ENCODE peak calls at places on chromosomes 5 and 9, in ten cellular contexts. One of them, this sample, is unnamed.

GRCh38 chr5:73796164-73797141 is 170.5 kb downstream of the ARHGEF28 start:
- DNase-seq in activated CD4-positive, CD25-positive, alpha-beta regulatory T cell: no peak
- DNase-seq in RWPE1: peak; percentile 78
- DNase-seq in CD4-positive, alpha-beta T cell: no peak
- DNase-seq in cardiac muscle cell: peak; percentile 35
- DNase-seq in activated CD4-positive, alpha-beta T cell treated with anti-CD3 and anti-CD28 coated beads, Interleukin-2, amount 50 U/mL, for 1 hour: no peak
- DNase-seq in stimulated activated CD8-positive, alpha-beta memory T cell treated with anti-CD3 and anti-CD28 coated beads, Interleukin-2, amount 100 ng/mL, for 1 hour: no peak
- DNase-seq in ecto neural progenitor cell: no peak
- DNase-seq in lung: no peak
- DNase-seq in sciatic nerve: peak; percentile 73
- DNase-seq in this sample: no peak

GRCh38 chr5:143977891-143978448 is 166.0 kb downstream of the HMHB1 start:
- DNase-seq in RWPE1: peak; percentile 84
- DNase-seq in stimulated activated CD8-positive, alpha-beta memory T cell treated with anti-CD3 and anti-CD28 coated beads, Interleukin-2, amount 100 ng/mL, for 1 hour: no peak
- DNase-seq in activated CD4-positive, CD25-positive, alpha-beta regulatory T cell: no peak
- DNase-seq in cardiac muscle cell: no peak
- DNase-seq in sciatic nerve: no peak
- DNase-seq in ecto neural progenitor cell: no peak
- DNase-seq in activated CD4-positive, alpha-beta T cell treated with anti-CD3 and anti-CD28 coated beads, Interleukin-2, amount 50 U/mL, for 1 hour: no peak
- DNase-seq in CD4-positive, alpha-beta T cell: no peak
- DNase-seq in lung: no peak
- DNase-seq in this sample: no peak

GRCh38 chr5:175670358-175670757 is 12.5 kb downstream of the HRH2 start:
- DNase-seq in lung: no peak
- DNase-seq in ecto neural progenitor cell: no peak
- DNase-seq in RWPE1: no peak
- DNase-seq in CD4-positive, alpha-beta T cell: no peak
- DNase-seq in activated CD4-positive, alpha-beta T cell treated with anti-CD3 and anti-CD28 coated beads, Interleukin-2, amount 50 U/mL, for 1 hour: no peak
- DNase-seq in cardiac muscle cell: no peak
- DNase-seq in sciatic nerve: no peak
- DNase-seq in stimulated activated CD8-positive, alpha-beta memory T cell treated with anti-CD3 and anti-CD28 coated beads, Interleukin-2, amount 100 ng/mL, for 1 hour: no peak
- DNase-seq in activated CD4-positive, CD25-positive, alpha-beta regulatory T cell: no peak
- DNase-seq in this sample: no peak

GRCh38 chr5:98402130-98402529 is 371.3 kb upstream of the RGMB start:
- DNase-seq in activated CD4-positive, alpha-beta T cell treated with anti-CD3 and anti-CD28 coated beads, Interleukin-2, amount 50 U/mL, for 1 hour: no peak
- DNase-seq in CD4-positive, alpha-beta T cell: no peak
- DNase-seq in activated CD4-positive, CD25-positive, alpha-beta regulatory T cell: no peak
- DNase-seq in sciatic nerve: no peak
- DNase-seq in ecto neural progenitor cell: no peak
- DNase-seq in stimulated activated CD8-positive, alpha-beta memory T cell treated with anti-CD3 and anti-CD28 coated beads, Interleukin-2, amount 100 ng/mL, for 1 hour: no peak
- DNase-seq in RWPE1: no peak
- DNase-seq in cardiac muscle cell: no peak
- DNase-seq in lung: no peak
- DNase-seq in this sample: no peak

GRCh38 chr9:16611969-16612368 is 258.5 kb downstream of the BNC2 start:
- DNase-seq in CD4-positive, alpha-beta T cell: no peak
- DNase-seq in RWPE1: no peak
- DNase-seq in activated CD4-positive, CD25-positive, alpha-beta regulatory T cell: no peak
- DNase-seq in lung: no peak
- DNase-seq in stimulated activated CD8-positive, alpha-beta memory T cell treated with anti-CD3 and anti-CD28 coated beads, Interleukin-2, amount 100 ng/mL, for 1 hour: no peak
- DNase-seq in ecto neural progenitor cell: no peak
- DNase-seq in cardiac muscle cell: no peak
- DNase-seq in sciatic nerve: no peak
- DNase-seq in activated CD4-positive, alpha-beta T cell treated with anti-CD3 and anti-CD28 coated beads, Interleukin-2, amount 50 U/mL, for 1 hour: no peak
- DNase-seq in this sample: no peak

GRCh38 chr5:73619606-73620334 is 6.2 kb upstream of the ARHGEF28 start:
- DNase-seq in activated CD4-positive, CD25-positive, alpha-beta regulatory T cell: no peak
- DNase-seq in activated CD4-positive, alpha-beta T cell treated with anti-CD3 and anti-CD28 coated beads, Interleukin-2, amount 50 U/mL, for 1 hour: no peak
- DNase-seq in cardiac muscle cell: no peak
- DNase-seq in lung: no peak
- DNase-seq in sciatic nerve: no peak
- DNase-seq in RWPE1: no peak
- DNase-seq in stimulated activated CD8-positive, alpha-beta memory T cell treated with anti-CD3 and anti-CD28 coated beads, Interleukin-2, amount 100 ng/mL, for 1 hour: no peak
- DNase-seq in CD4-positive, alpha-beta T cell: no peak
- DNase-seq in ecto neural progenitor cell: no peak
- DNase-seq in this sample: no peak

GRCh38 chr9:89319015-89319905 is 960 bp downstream of the SECISBP2 start:
- DNase-seq in CD4-positive, alpha-beta T cell: no peak
- DNase-seq in cardiac muscle cell: no peak
- DNase-seq in activated CD4-positive, CD25-positive, alpha-beta regulatory T cell: no peak
- DNase-seq in ecto neural progenitor cell: no peak
- DNase-seq in stimulated activated CD8-positive, alpha-beta memory T cell treated with anti-CD3 and anti-CD28 coated beads, Interleukin-2, amount 100 ng/mL, for 1 hour: no peak
- DNase-seq in lung: no peak
- DNase-seq in activated CD4-positive, alpha-beta T cell treated with anti-CD3 and anti-CD28 coated beads, Interleukin-2, amount 50 U/mL, for 1 hour: no peak
- DNase-seq in sciatic nerve: no peak
- DNase-seq in RWPE1: no peak
- DNase-seq in this sample: no peak

GRCh38 chr5:32241034-32241783 is 67.1 kb upstream of the GOLPH3 start:
- DNase-seq in cardiac muscle cell: no peak
- DNase-seq in CD4-positive, alpha-beta T cell: no peak
- DNase-seq in sciatic nerve: no peak
- DNase-seq in ecto neural progenitor cell: no peak
- DNase-seq in stimulated activated CD8-positive, alpha-beta memory T cell treated with anti-CD3 and anti-CD28 coated beads, Interleukin-2, amount 100 ng/mL, for 1 hour: no peak
- DNase-seq in RWPE1: no peak
- DNase-seq in activated CD4-positive, alpha-beta T cell treated with anti-CD3 and anti-CD28 coated beads, Interleukin-2, amount 50 U/mL, for 1 hour: no peak
- DNase-seq in activated CD4-positive, CD25-positive, alpha-beta regulatory T cell: no peak
- DNase-seq in lung: no peak
- DNase-seq in this sample: no peak

GRCh38 chr9:80383347-80383746 is 811.6 kb downstream of the TLE4 start:
- DNase-seq in activated CD4-positive, alpha-beta T cell treated with anti-CD3 and anti-CD28 coated beads, Interleukin-2, amount 50 U/mL, for 1 hour: no peak
- DNase-seq in lung: no peak
- DNase-seq in CD4-positive, alpha-beta T cell: no peak
- DNase-seq in ecto neural progenitor cell: no peak
- DNase-seq in RWPE1: no peak
- DNase-seq in stimulated activated CD8-positive, alpha-beta memory T cell treated with anti-CD3 and anti-CD28 coated beads, Interleukin-2, amount 100 ng/mL, for 1 hour: no peak
- DNase-seq in sciatic nerve: no peak
- DNase-seq in cardiac muscle cell: no peak
- DNase-seq in activated CD4-positive, CD25-positive, alpha-beta regulatory T cell: no peak
- DNase-seq in this sample: no peak

GRCh38 chr5:1836891-1837880 is 36.0 kb downstream of the NDUFS6 start:
- DNase-seq in stimulated activated CD8-positive, alpha-beta memory T cell treated with anti-CD3 and anti-CD28 coated beads, Interleukin-2, amount 100 ng/mL, for 1 hour: no peak
- DNase-seq in CD4-positive, alpha-beta T cell: no peak
- DNase-seq in cardiac muscle cell: no peak
- DNase-seq in RWPE1: no peak
- DNase-seq in ecto neural progenitor cell: no peak
- DNase-seq in activated CD4-positive, CD25-positive, alpha-beta regulatory T cell: no peak
- DNase-seq in activated CD4-positive, alpha-beta T cell treated with anti-CD3 and anti-CD28 coated beads, Interleukin-2, amount 50 U/mL, for 1 hour: no peak
- DNase-seq in lung: no peak
- DNase-seq in sciatic nerve: no peak
- DNase-seq in this sample: no peak

GRCh38 chr9:97900738-97901565 is 21.3 kb downstream of the TRMO start:
- DNase-seq in sciatic nerve: no peak
- DNase-seq in cardiac muscle cell: peak; percentile 41
- DNase-seq in CD4-positive, alpha-beta T cell: no peak
- DNase-seq in ecto neural progenitor cell: no peak
- DNase-seq in lung: no peak
- DNase-seq in activated CD4-positive, alpha-beta T cell treated with anti-CD3 and anti-CD28 coated beads, Interleukin-2, amount 50 U/mL, for 1 hour: no peak
- DNase-seq in activated CD4-positive, CD25-positive, alpha-beta regulatory T cell: no peak
- DNase-seq in stimulated activated CD8-positive, alpha-beta memory T cell treated with anti-CD3 and anti-CD28 coated beads, Interleukin-2, amount 100 ng/mL, for 1 hour: no peak
- DNase-seq in RWPE1: peak; percentile 85
- DNase-seq in this sample: no peak

GRCh38 chr5:54651482-54652076 is 134.0 kb downstream of the SNX18 start:
- DNase-seq in stimulated activated CD8-positive, alpha-beta memory T cell treated with anti-CD3 and anti-CD28 coated beads, Interleukin-2, amount 100 ng/mL, for 1 hour: no peak
- DNase-seq in RWPE1: peak; percentile 95
- DNase-seq in lung: peak; percentile 69
- DNase-seq in activated CD4-positive, CD25-positive, alpha-beta regulatory T cell: no peak
- DNase-seq in sciatic nerve: peak; percentile 79
- DNase-seq in activated CD4-positive, alpha-beta T cell treated with anti-CD3 and anti-CD28 coated beads, Interleukin-2, amount 50 U/mL, for 1 hour: no peak
- DNase-seq in CD4-positive, alpha-beta T cell: no peak
- DNase-seq in cardiac muscle cell: peak; percentile 32
- DNase-seq in ecto neural progenitor cell: no peak
- DNase-seq in this sample: peak; percentile 22

GRCh38 chr9:126417007-126417406 is 90.4 kb downstream of the MVB12B start:
- DNase-seq in RWPE1: no peak
- DNase-seq in lung: no peak
- DNase-seq in activated CD4-positive, alpha-beta T cell treated with anti-CD3 and anti-CD28 coated beads, Interleukin-2, amount 50 U/mL, for 1 hour: no peak
- DNase-seq in activated CD4-positive, CD25-positive, alpha-beta regulatory T cell: no peak
- DNase-seq in CD4-positive, alpha-beta T cell: no peak
- DNase-seq in sciatic nerve: no peak
- DNase-seq in stimulated activated CD8-positive, alpha-beta memory T cell treated with anti-CD3 and anti-CD28 coated beads, Interleukin-2, amount 100 ng/mL, for 1 hour: no peak
- DNase-seq in ecto neural progenitor cell: no peak
- DNase-seq in cardiac muscle cell: no peak
- DNase-seq in this sample: peak; percentile 80

GRCh38 chr9:137172907-137173794 is 1.3 kb upstream of the TMEM210 start:
- DNase-seq in stimulated activated CD8-positive, alpha-beta memory T cell treated with anti-CD3 and anti-CD28 coated beads, Interleukin-2, amount 100 ng/mL, for 1 hour: no peak
- DNase-seq in lung: no peak
- DNase-seq in CD4-positive, alpha-beta T cell: no peak
- DNase-seq in activated CD4-positive, alpha-beta T cell treated with anti-CD3 and anti-CD28 coated beads, Interleukin-2, amount 50 U/mL, for 1 hour: no peak
- DNase-seq in sciatic nerve: no peak
- DNase-seq in ecto neural progenitor cell: no peak
- DNase-seq in RWPE1: no peak
- DNase-seq in activated CD4-positive, CD25-positive, alpha-beta regulatory T cell: no peak
- DNase-seq in cardiac muscle cell: no peak
- DNase-seq in this sample: no peak

GRCh38 chr5:1317921-1318565 is 23.2 kb upstream of the TERT start:
- DNase-seq in lung: no peak
- DNase-seq in activated CD4-positive, alpha-beta T cell treated with anti-CD3 and anti-CD28 coated beads, Interleukin-2, amount 50 U/mL, for 1 hour: no peak
- DNase-seq in RWPE1: no peak
- DNase-seq in activated CD4-positive, CD25-positive, alpha-beta regulatory T cell: no peak
- DNase-seq in cardiac muscle cell: no peak
- DNase-seq in stimulated activated CD8-positive, alpha-beta memory T cell treated with anti-CD3 and anti-CD28 coated beads, Interleukin-2, amount 100 ng/mL, for 1 hour: no peak
- DNase-seq in CD4-positive, alpha-beta T cell: no peak
- DNase-seq in ecto neural progenitor cell: no peak
- DNase-seq in sciatic nerve: no peak
- DNase-seq in this sample: no peak

GRCh38 chr5:16886366-16886736 is 49.7 kb downstream of the MYO10 start:
- DNase-seq in sciatic nerve: no peak
- DNase-seq in ecto neural progenitor cell: no peak
- DNase-seq in cardiac muscle cell: no peak
- DNase-seq in CD4-positive, alpha-beta T cell: no peak
- DNase-seq in activated CD4-positive, CD25-positive, alpha-beta regulatory T cell: no peak
- DNase-seq in lung: no peak
- DNase-seq in RWPE1: no peak
- DNase-seq in activated CD4-positive, alpha-beta T cell treated with anti-CD3 and anti-CD28 coated beads, Interleukin-2, amount 50 U/mL, for 1 hour: no peak
- DNase-seq in stimulated activated CD8-positive, alpha-beta memory T cell treated with anti-CD3 and anti-CD28 coated beads, Interleukin-2, amount 100 ng/mL, for 1 hour: no peak
- DNase-seq in this sample: no peak

GRCh38 chr9:8903077-8903476 is 1103.5 kb upstream of the DMAC1 start:
- DNase-seq in stimulated activated CD8-positive, alpha-beta memory T cell treated with anti-CD3 and anti-CD28 coated beads, Interleukin-2, amount 100 ng/mL, for 1 hour: no peak
- DNase-seq in cardiac muscle cell: no peak
- DNase-seq in lung: no peak
- DNase-seq in CD4-positive, alpha-beta T cell: no peak
- DNase-seq in RWPE1: no peak
- DNase-seq in activated CD4-positive, CD25-positive, alpha-beta regulatory T cell: no peak
- DNase-seq in activated CD4-positive, alpha-beta T cell treated with anti-CD3 and anti-CD28 coated beads, Interleukin-2, amount 50 U/mL, for 1 hour: no peak
- DNase-seq in ecto neural progenitor cell: no peak
- DNase-seq in sciatic nerve: no peak
- DNase-seq in this sample: no peak

GRCh38 chr5:55993628-55994501 is 898 bp downstream of the IL6ST start:
- DNase-seq in activated CD4-positive, alpha-beta T cell treated with anti-CD3 and anti-CD28 coated beads, Interleukin-2, amount 50 U/mL, for 1 hour: no peak
- DNase-seq in stimulated activated CD8-positive, alpha-beta memory T cell treated with anti-CD3 and anti-CD28 coated beads, Interleukin-2, amount 100 ng/mL, for 1 hour: no peak
- DNase-seq in cardiac muscle cell: no peak
- DNase-seq in sciatic nerve: no peak
- DNase-seq in lung: no peak
- DNase-seq in RWPE1: no peak
- DNase-seq in activated CD4-positive, CD25-positive, alpha-beta regulatory T cell: no peak
- DNase-seq in CD4-positive, alpha-beta T cell: no peak
- DNase-seq in ecto neural progenitor cell: no peak
- DNase-seq in this sample: no peak

GRCh38 chr9:107175826-107176500 is 107.1 kb upstream of the RAD23B start:
- DNase-seq in CD4-positive, alpha-beta T cell: no peak
- DNase-seq in activated CD4-positive, alpha-beta T cell treated with anti-CD3 and anti-CD28 coated beads, Interleukin-2, amount 50 U/mL, for 1 hour: no peak
- DNase-seq in ecto neural progenitor cell: no peak
- DNase-seq in stimulated activated CD8-positive, alpha-beta memory T cell treated with anti-CD3 and anti-CD28 coated beads, Interleukin-2, amount 100 ng/mL, for 1 hour: no peak
- DNase-seq in RWPE1: no peak
- DNase-seq in cardiac muscle cell: no peak
- DNase-seq in sciatic nerve: no peak
- DNase-seq in lung: no peak
- DNase-seq in activated CD4-positive, CD25-positive, alpha-beta regulatory T cell: no peak
- DNase-seq in this sample: no peak

GRCh38 chr5:180802325-180803180 is at the start of gene MGAT1:
- DNase-seq in stimulated activated CD8-positive, alpha-beta memory T cell treated with anti-CD3 and anti-CD28 coated beads, Interleukin-2, amount 100 ng/mL, for 1 hour: peak; percentile 71
- DNase-seq in CD4-positive, alpha-beta T cell: peak; percentile 69
- DNase-seq in activated CD4-positive, alpha-beta T cell treated with anti-CD3 and anti-CD28 coated beads, Interleukin-2, amount 50 U/mL, for 1 hour: peak; percentile 68
- DNase-seq in ecto neural progenitor cell: peak; percentile 87
- DNase-seq in activated CD4-positive, CD25-positive, alpha-beta regulatory T cell: peak; percentile 66
- DNase-seq in sciatic nerve: peak; percentile 94
- DNase-seq in RWPE1: peak; percentile 92
- DNase-seq in cardiac muscle cell: peak; percentile 88
- DNase-seq in lung: peak; percentile 90
- DNase-seq in this sample: no peak

GRCh38 chr5:113194125-113194524 is 217.5 kb downstream of the DCP2 start:
- DNase-seq in CD4-positive, alpha-beta T cell: no peak
- DNase-seq in activated CD4-positive, alpha-beta T cell treated with anti-CD3 and anti-CD28 coated beads, Interleukin-2, amount 50 U/mL, for 1 hour: no peak
- DNase-seq in sciatic nerve: no peak
- DNase-seq in activated CD4-positive, CD25-positive, alpha-beta regulatory T cell: no peak
- DNase-seq in stimulated activated CD8-positive, alpha-beta memory T cell treated with anti-CD3 and anti-CD28 coated beads, Interleukin-2, amount 100 ng/mL, for 1 hour: no peak
- DNase-seq in lung: no peak
- DNase-seq in RWPE1: no peak
- DNase-seq in ecto neural progenitor cell: no peak
- DNase-seq in cardiac muscle cell: no peak
- DNase-seq in this sample: no peak

GRCh38 chr9:113623851-113624485 is 160.4 kb downstream of the RGS3 start:
- DNase-seq in ecto neural progenitor cell: peak; percentile 23
- DNase-seq in sciatic nerve: no peak
- DNase-seq in CD4-positive, alpha-beta T cell: no peak
- DNase-seq in lung: no peak
- DNase-seq in activated CD4-positive, alpha-beta T cell treated with anti-CD3 and anti-CD28 coated beads, Interleukin-2, amount 50 U/mL, for 1 hour: no peak
- DNase-seq in cardiac muscle cell: no peak
- DNase-seq in activated CD4-positive, CD25-positive, alpha-beta regulatory T cell: no peak
- DNase-seq in RWPE1: no peak
- DNase-seq in stimulated activated CD8-positive, alpha-beta memory T cell treated with anti-CD3 and anti-CD28 coated beads, Interleukin-2, amount 100 ng/mL, for 1 hour: no peak
- DNase-seq in this sample: no peak

GRCh38 chr5:103474671-103475070 is 87.9 kb downstream of the NUDT12 start:
- DNase-seq in activated CD4-positive, CD25-positive, alpha-beta regulatory T cell: no peak
- DNase-seq in ecto neural progenitor cell: no peak
- DNase-seq in RWPE1: no peak
- DNase-seq in sciatic nerve: no peak
- DNase-seq in activated CD4-positive, alpha-beta T cell treated with anti-CD3 and anti-CD28 coated beads, Interleukin-2, amount 50 U/mL, for 1 hour: no peak
- DNase-seq in lung: no peak
- DNase-seq in cardiac muscle cell: no peak
- DNase-seq in CD4-positive, alpha-beta T cell: no peak
- DNase-seq in stimulated activated CD8-positive, alpha-beta memory T cell treated with anti-CD3 and anti-CD28 coated beads, Interleukin-2, amount 100 ng/mL, for 1 hour: no peak
- DNase-seq in this sample: no peak

GRCh38 chr9:131585375-131585774 is 40.1 kb downstream of the PRRT1B start:
- DNase-seq in CD4-positive, alpha-beta T cell: peak; percentile 18
- DNase-seq in stimulated activated CD8-positive, alpha-beta memory T cell treated with anti-CD3 and anti-CD28 coated beads, Interleukin-2, amount 100 ng/mL, for 1 hour: peak; percentile 16
- DNase-seq in ecto neural progenitor cell: no peak
- DNase-seq in activated CD4-positive, CD25-positive, alpha-beta regulatory T cell: no peak
- DNase-seq in lung: no peak
- DNase-seq in sciatic nerve: no peak
- DNase-seq in cardiac muscle cell: no peak
- DNase-seq in activated CD4-positive, alpha-beta T cell treated with anti-CD3 and anti-CD28 coated beads, Interleukin-2, amount 50 U/mL, for 1 hour: peak; percentile 21
- DNase-seq in RWPE1: no peak
- DNase-seq in this sample: no peak

GRCh38 chr9:20028849-20029231 is 240.0 kb upstream of the SLC24A2 start:
- DNase-seq in lung: no peak
- DNase-seq in sciatic nerve: no peak
- DNase-seq in activated CD4-positive, alpha-beta T cell treated with anti-CD3 and anti-CD28 coated beads, Interleukin-2, amount 50 U/mL, for 1 hour: no peak
- DNase-seq in ecto neural progenitor cell: no peak
- DNase-seq in activated CD4-positive, CD25-positive, alpha-beta regulatory T cell: no peak
- DNase-seq in cardiac muscle cell: no peak
- DNase-seq in CD4-positive, alpha-beta T cell: no peak
- DNase-seq in RWPE1: no peak
- DNase-seq in stimulated activated CD8-positive, alpha-beta memory T cell treated with anti-CD3 and anti-CD28 coated beads, Interleukin-2, amount 100 ng/mL, for 1 hour: no peak
- DNase-seq in this sample: no peak

GRCh38 chr5:122906768-122907167 is 61.4 kb downstream of the SNX24 start:
- DNase-seq in ecto neural progenitor cell: no peak
- DNase-seq in sciatic nerve: no peak
- DNase-seq in cardiac muscle cell: no peak
- DNase-seq in RWPE1: no peak
- DNase-seq in CD4-positive, alpha-beta T cell: no peak
- DNase-seq in activated CD4-positive, alpha-beta T cell treated with anti-CD3 and anti-CD28 coated beads, Interleukin-2, amount 50 U/mL, for 1 hour: no peak
- DNase-seq in lung: no peak
- DNase-seq in activated CD4-positive, CD25-positive, alpha-beta regulatory T cell: no peak
- DNase-seq in stimulated activated CD8-positive, alpha-beta memory T cell treated with anti-CD3 and anti-CD28 coated beads, Interleukin-2, amount 100 ng/mL, for 1 hour: no peak
- DNase-seq in this sample: no peak

GRCh38 chr9:109506097-109506712 is 8.1 kb upstream of the PTPN3 start:
- DNase-seq in CD4-positive, alpha-beta T cell: no peak
- DNase-seq in activated CD4-positive, alpha-beta T cell treated with anti-CD3 and anti-CD28 coated beads, Interleukin-2, amount 50 U/mL, for 1 hour: no peak
- DNase-seq in activated CD4-positive, CD25-positive, alpha-beta regulatory T cell: no peak
- DNase-seq in RWPE1: no peak
- DNase-seq in cardiac muscle cell: no peak
- DNase-seq in ecto neural progenitor cell: no peak
- DNase-seq in stimulated activated CD8-positive, alpha-beta memory T cell treated with anti-CD3 and anti-CD28 coated beads, Interleukin-2, amount 100 ng/mL, for 1 hour: no peak
- DNase-seq in sciatic nerve: no peak
- DNase-seq in lung: no peak
- DNase-seq in this sample: no peak

GRCh38 chr5:151692312-151692711 is 5.6 kb upstream of the SPARC start:
- DNase-seq in cardiac muscle cell: no peak
- DNase-seq in activated CD4-positive, alpha-beta T cell treated with anti-CD3 and anti-CD28 coated beads, Interleukin-2, amount 50 U/mL, for 1 hour: no peak
- DNase-seq in CD4-positive, alpha-beta T cell: no peak
- DNase-seq in activated CD4-positive, CD25-positive, alpha-beta regulatory T cell: no peak
- DNase-seq in sciatic nerve: peak; percentile 34
- DNase-seq in lung: no peak
- DNase-seq in ecto neural progenitor cell: no peak
- DNase-seq in stimulated activated CD8-positive, alpha-beta memory T cell treated with anti-CD3 and anti-CD28 coated beads, Interleukin-2, amount 100 ng/mL, for 1 hour: no peak
- DNase-seq in RWPE1: no peak
- DNase-seq in this sample: no peak

This sample was measured in NCI-H2107.